ENCODE peak calls at places on chromosomes 6 and 20, in ten cellular contexts. P, M, E, K, R, F, C, A, T and S are unnamed samples.

GRCh38 chr20:10359621-10360040 is 74.4 kb downstream of the MKKS start:
- DNase-seq in A (no peak), P (no peak), E (no peak), R (no peak), C (no peak), K (no peak), T (no peak), F (no peak), M (no peak), S (no peak)

GRCh38 chr6:142325111-142325510 is 23.3 kb downstream of the ADGRG6 start:
- DNase-seq in E (no peak), T (no peak), R (no peak), M (no peak), A (no peak), P (no peak), K (no peak), C (no peak), F (no peak), S (no peak)

GRCh38 chr6:4786936-4787504 is 10.8 kb downstream of the CDYL start:
- DNase-seq in F (no peak), K (no peak), P (no peak), A (no peak), E (no peak), T (no peak), R (no peak), M (no peak), C (no peak), S (no peak)

GRCh38 chr6:92559611-92560010 is 859.7 kb downstream of the EPHA7 start:
- DNase-seq in M (no peak), A (no peak), R (no peak), P (no peak), C (no peak), T (no peak), E (no peak), K (peak), F (no peak), S (no peak)

GRCh38 chr20:20360464-20360863 is 7.4 kb upstream of the INSM1 start:
- DNase-seq in R (peak), F (peak), C (no peak), E (peak), A (peak), K (peak), M (no peak), P (peak), T (no peak), S (peak)

GRCh38 chr20:34570859-34571306 is 12.4 kb downstream of the MAP1LC3A start:
- DNase-seq in E (no peak), T (no peak), M (no peak), C (no peak), R (no peak), P (no peak), K (peak), F (no peak), A (no peak), S (no peak)

GRCh38 chr6:158518196-158519127 is 41.4 kb upstream of the TMEM181 start:
- DNase-seq in R (peak), E (peak), K (peak), C (peak), F (peak), A (peak), M (peak), T (peak), P (peak), S (peak)

GRCh38 chr6:138454976-138455706 is 44.2 kb downstream of the NHSL1 start:
- DNase-seq in K (no peak), E (peak), C (no peak), F (peak), R (no peak), A (peak), T (no peak), M (no peak), P (peak), S (no peak)

GRCh38 chr6:17394192-17394611 is 807 bp downstream of the CAP2 start:
- DNase-seq in K (peak), M (peak), F (peak), R (peak), E (peak), A (peak), T (no peak), C (peak), P (peak), S (no peak)

GRCh38 chr6:139569561-139569960 is 195.1 kb upstream of the CITED2 start:
- DNase-seq in F (no peak), R (no peak), M (no peak), P (no peak), K (peak), T (no peak), A (no peak), C (no peak), E (no peak), S (no peak)

GRCh38 chr20:40582531-40582930 is 106.5 kb downstream of the MAFB start:
- DNase-seq in T (no peak), F (peak), C (no peak), A (no peak), K (no peak), P (no peak), M (no peak), E (peak), R (no peak), S (no peak)

GRCh38 chr20:41510224-41510623 is 108.0 kb downstream of the CHD6 start:
- DNase-seq in K (no peak), C (peak), R (no peak), P (no peak), E (no peak), T (no peak), M (no peak), F (no peak), A (no peak), S (no peak)

GRCh38 chr6:797479-798077 is 104.6 kb upstream of the EXOC2 start:
- DNase-seq in A (peak), C (no peak), T (no peak), K (peak), F (peak), P (peak), R (peak), M (no peak), E (peak), S (peak)

GRCh38 chr6:43966806-43967575 is 160.3 kb downstream of the MRPL14 start:
- DNase-seq in P (no peak), C (no peak), E (no peak), F (no peak), M (no peak), A (no peak), T (no peak), K (no peak), R (no peak), S (no peak)

GRCh38 chr20:62925420-62926228 is 681 bp downstream of the DIDO1 start:
- DNase-seq in T (no peak), R (peak), A (peak), K (peak), F (peak), M (no peak), P (peak), C (peak), E (peak), S (peak)

GRCh38 chr6:23243858-23244257 is 674.5 kb downstream of the HDGFL1 start:
- DNase-seq in R (no peak), P (no peak), A (no peak), K (no peak), C (no peak), F (no peak), T (no peak), M (no peak), E (no peak), S (no peak)

GRCh38 chr20:18466574-18466893 is 296 bp downstream of the DZANK1 start:
- DNase-seq in P (no peak), M (no peak), A (no peak), T (no peak), C (no peak), K (no peak), F (no peak), R (no peak), E (no peak), S (no peak)

GRCh38 chr6:11996751-11997150 is 15.4 kb upstream of the HIVEP1 start:
- DNase-seq in T (no peak), F (no peak), C (no peak), M (no peak), A (no peak), E (no peak), R (no peak), K (no peak), P (no peak), S (no peak)

GRCh38 chr6:11999245-11999644 is 12.9 kb upstream of the HIVEP1 start:
- DNase-seq in A (no peak), E (no peak), F (no peak), M (no peak), P (no peak), T (no peak), R (no peak), C (no peak), K (no peak), S (no peak)

GRCh38 chr6:12000174-12000573 is 11.9 kb upstream of the HIVEP1 start:
- DNase-seq in R (no peak), M (no peak), T (no peak), E (no peak), F (no peak), C (no peak), P (no peak), A (no peak), K (no peak), S (no peak)

GRCh38 chr6:12001706-12002070 is 10.4 kb upstream of the HIVEP1 start:
- DNase-seq in P (no peak), M (no peak), K (no peak), R (no peak), C (no peak), E (no peak), F (no peak), A (no peak), T (no peak), S (no peak)

GRCh38 chr6:12001004-12001705 is 11.0 kb upstream of the HIVEP1 start:
- DNase-seq in C (no peak), K (no peak), E (no peak), R (no peak), M (peak), A (no peak), T (no peak), P (no peak), F (peak), S (no peak)
- TF ChIP-seq POLR2A in C (no peak), K (no peak), E (no peak), R (no peak), M (no peak), A (no peak), T (no peak), P (no peak), F (no peak), S (no peak)

DNA sequence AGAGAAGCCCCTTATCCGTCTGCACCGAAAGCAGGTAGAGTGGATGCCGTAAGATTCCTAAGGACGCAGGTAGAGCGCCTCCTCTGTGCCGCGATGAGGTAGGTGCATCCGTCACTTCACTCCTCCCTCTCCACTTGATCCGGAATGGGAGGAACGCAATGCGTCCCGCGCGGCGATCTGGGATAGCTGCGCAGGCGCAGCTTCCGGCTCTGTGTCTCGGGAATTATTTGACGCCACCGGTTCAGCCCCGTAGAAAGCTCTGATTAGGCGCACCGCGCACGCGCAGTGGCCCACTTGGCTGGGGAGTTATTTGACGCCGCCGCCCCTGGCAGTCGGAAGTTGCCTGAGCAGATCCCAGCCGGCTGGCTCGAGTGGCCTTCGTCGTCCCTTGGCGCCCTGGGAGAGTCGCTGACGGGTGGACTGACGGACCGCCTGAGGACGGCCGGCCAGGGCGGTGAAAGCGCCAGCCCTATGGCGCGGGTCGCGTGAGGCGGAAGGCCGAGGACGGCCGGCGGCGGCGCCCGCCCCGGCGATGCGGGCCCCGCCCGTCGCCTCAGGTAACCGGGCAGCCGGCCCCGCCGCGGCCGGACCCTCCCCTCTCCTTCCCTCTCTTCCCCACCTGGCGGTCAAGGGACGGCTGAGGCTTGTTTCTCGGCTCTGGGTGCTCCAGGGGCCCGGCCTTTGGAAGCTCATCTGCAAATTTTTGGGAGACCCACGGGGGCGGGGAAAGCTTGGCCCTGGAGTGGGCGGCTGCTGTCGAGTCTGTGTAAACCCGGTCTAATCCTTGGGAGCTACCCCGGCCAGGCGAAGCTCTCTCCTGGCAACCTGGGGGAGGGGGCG is at the start of gene RALGAPB:
- DNase-seq in R (peak), A (peak), T (peak), P (peak), F (peak), K (peak), C (peak), M (peak), E (peak), S (peak)
- TF ChIP-seq POLR2A in R (peak), A (no peak), T (peak), P (peak), F (peak), K (peak), C (no peak), M (peak), E (peak), S (peak)

DNA sequence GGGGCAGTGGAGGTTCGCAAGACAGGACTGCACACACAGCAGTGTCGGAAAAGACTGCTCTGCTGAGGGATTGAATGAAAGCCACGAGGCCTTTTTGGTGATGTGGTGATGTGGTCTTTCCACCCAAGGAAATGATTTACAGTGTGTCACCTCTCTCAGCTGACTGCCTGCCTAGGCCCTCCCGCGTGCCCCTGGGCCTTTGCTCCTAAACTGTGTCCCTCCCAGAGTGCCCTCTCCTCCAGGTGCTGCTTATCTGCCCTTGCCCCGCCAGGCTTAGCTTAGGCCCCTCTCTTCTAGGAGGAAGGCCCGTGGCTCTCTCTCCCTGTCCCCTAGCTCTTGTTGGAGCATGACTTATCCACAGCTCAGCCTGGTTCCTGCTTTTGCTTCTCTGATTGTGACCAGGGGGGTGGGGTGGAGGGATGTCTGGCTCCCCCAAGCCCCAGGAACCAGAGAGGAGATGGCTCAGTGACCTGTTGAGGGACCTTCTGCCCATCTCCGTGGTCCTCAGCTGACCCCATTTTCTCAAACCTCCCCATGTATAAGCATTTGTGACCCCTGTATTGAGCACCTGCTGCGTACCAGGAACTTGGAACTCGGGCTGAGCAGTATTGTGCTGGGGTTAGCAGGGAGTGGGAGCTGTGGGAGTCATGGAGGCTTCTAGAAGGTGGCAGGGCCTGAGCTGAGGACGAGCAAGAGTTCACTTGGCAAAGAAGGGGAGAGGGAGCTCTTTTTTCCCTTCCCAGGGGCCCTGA is 2.1 kb downstream of the SRC start:
- DNase-seq in P (no peak), R (peak), C (no peak), E (no peak), A (no peak), T (no peak), M (no peak), K (no peak), F (peak), S (no peak)
- TF ChIP-seq POLR2A in P (no peak), R (no peak), C (no peak), E (no peak), A (no peak), T (no peak), M (no peak), K (no peak), F (no peak), S (no peak)

GRCh38 chr20:30376767-30377658 is 880.5 kb upstream of the DEFB115 start:
- DNase-seq in A (peak), P (peak), C (peak), F (peak), E (peak), M (peak), K (peak), T (peak), R (peak), S (peak)
- TF ChIP-seq POLR2A in A (no peak), P (peak), C (no peak), F (peak), E (peak), M (no peak), K (no peak), T (peak), R (peak), S (peak)